ENCODE peak calls at places on chromosome 14, in seven cellular contexts. Q is mesendoderm, Z is heart left ventricle, H is tibial artery, N is Peyer's patch, W is body of pancreas, U is HL-60. C is an unnamed sample.

GRCh38 chr14:32354716-32355115 is 25.6 kb downstream of the AKAP6 start:
- DNase-seq in Q (no peak), Z (peak; percentile 62), H (no peak), N (no peak), W (peak; percentile 34), U (no peak), C (no peak)

GRCh38 chr14:66918527-66918926 is 270.7 kb upstream of the GARIN2 start:
- DNase-seq in Q (peak; percentile 85), Z (no peak), H (no peak), N (no peak), W (no peak), U (no peak), C (no peak)

GRCh38 chr14:87461704-87462103 is 531.3 kb downstream of the GALC start:
- DNase-seq in Q (peak; percentile 11), Z (no peak), H (no peak), N (no peak), W (no peak), U (no peak), C (no peak)

GRCh38 chr14:54724123-54724522 is 157.2 kb downstream of the SAMD4A start:
- DNase-seq in Q (no peak), Z (no peak), H (no peak), N (no peak), W (no peak), U (no peak), C (no peak)

GRCh38 chr14:96349286-96350075 is 13.7 kb downstream of the ATG2B start:
- DNase-seq in Q (peak; percentile 76), Z (no peak), H (no peak), N (no peak), W (no peak), U (no peak), C (no peak)

GRCh38 chr14:65949711-65950516 is 536.3 kb upstream of the CCDC196 start:
- DNase-seq in Q (peak; percentile 20), Z (peak; percentile 66), H (no peak), N (no peak), W (peak; percentile 72), U (no peak), C (no peak)

GRCh38 chr14:70789361-70789760 is 20.0 kb downstream of the MAP3K9 start:
- DNase-seq in Q (no peak), Z (no peak), H (no peak), N (no peak), W (no peak), U (no peak), C (no peak)

GRCh38 chr14:36129181-36129580 is 47.3 kb downstream of the PTCSC3 start:
- DNase-seq in Q (peak; percentile 35), Z (no peak), H (no peak), N (no peak), W (no peak), U (no peak), C (no peak)

GRCh38 chr14:39988939-39989338 is 556.7 kb upstream of the FBXO33 start:
- DNase-seq in Q (peak; percentile 76), Z (no peak), H (no peak), N (no peak), W (no peak), U (no peak), C (peak; percentile 2)

GRCh38 chr14:52069617-52070431 is 965 bp upstream of the NID2 start:
- DNase-seq in Q (peak; percentile 55), Z (no peak), H (peak; percentile 70), N (no peak), W (peak; percentile 32), U (no peak), C (no peak)

GRCh38 chr14:44316647-44317432 is 190.2 kb downstream of the FSCB start:
- DNase-seq in Q (peak; percentile 31), Z (no peak), H (no peak), N (no peak), W (peak; percentile 71), U (peak; percentile 17), C (no peak)

GRCh38 chr14:77708749-77709148 is 846 bp downstream of the SLIRP start:
- DNase-seq in Q (no peak), Z (no peak), H (no peak), N (no peak), W (no peak), U (no peak), C (no peak)

GRCh38 chr14:77707355-77707723 is 484 bp downstream of the ALKBH1 start:
- DNase-seq in Q (peak; percentile 51), Z (no peak), H (no peak), N (peak; percentile 54), W (no peak), U (peak; percentile 18), C (no peak)

GRCh38 chr14:77710364-77710763 is 2.5 kb downstream of the SLIRP start:
- DNase-seq in Q (no peak), Z (no peak), H (no peak), N (no peak), W (no peak), U (no peak), C (no peak)

GRCh38 chr14:77707724-77708408 is at the start of the genes ALKBH1 and SLIRP:
- DNase-seq in Q (peak; percentile 92), Z (peak; percentile 90), H (peak; percentile 91), N (peak; percentile 88), W (peak; percentile 82), U (peak; percentile 41), C (peak; percentile 90)

GRCh38 chr14:77709412-77709811 is 1.5 kb downstream of the SLIRP start:
- DNase-seq in Q (no peak), Z (no peak), H (no peak), N (no peak), W (no peak), U (no peak), C (no peak)
- H3K27ac ChIP-seq in Q (no peak overlapping the region), Z (no peak overlapping the region), H (no peak overlapping the region), N (no peak overlapping the region), W (no peak overlapping the region), U (no peak overlapping the region), C (no peak overlapping the region)

DNA sequence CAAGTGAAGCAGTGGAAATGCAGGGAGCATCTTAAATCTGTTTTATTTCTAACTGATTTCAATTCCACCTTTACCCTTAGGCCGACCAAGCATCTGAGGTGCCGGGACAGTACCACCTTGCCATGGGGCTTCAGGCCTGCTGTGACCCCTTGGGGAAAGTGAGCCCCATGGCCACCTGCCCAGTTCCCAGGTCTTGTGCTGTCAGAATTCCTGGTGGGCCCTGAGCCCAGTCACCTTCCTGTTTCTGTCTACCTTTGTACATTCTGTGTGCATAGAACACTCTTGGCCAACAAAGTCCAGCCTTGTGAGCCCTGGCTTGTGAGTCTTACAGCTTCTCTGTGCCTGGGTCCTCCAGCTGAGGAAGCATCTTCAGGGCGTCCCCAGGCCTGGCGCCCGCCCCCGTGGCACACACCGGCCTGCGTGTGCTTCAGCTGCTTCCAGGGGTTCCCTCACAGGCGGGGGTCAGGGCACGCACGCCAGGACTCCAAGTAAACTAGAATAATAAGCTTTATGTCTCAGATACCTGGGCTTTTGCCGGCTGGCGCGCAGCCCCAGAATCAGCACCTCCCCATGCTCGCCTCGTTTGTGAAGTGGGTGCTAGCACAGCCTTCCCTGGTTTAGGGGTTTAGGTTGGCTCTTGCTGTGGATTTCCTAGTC is 10.3 kb downstream of the ZFYVE21 start:
- DNase-seq in Q (no peak), Z (no peak), H (no peak), N (no peak), W (peak; percentile 51), U (no peak), C (no peak)
- H3K4me3 ChIP-seq in Q (no peak overlapping the region), Z (no peak overlapping the region), H (no peak overlapping the region), N (no peak overlapping the region), W (no peak overlapping the region), U (no peak overlapping the region), C (no peak overlapping the region)

GRCh38 chr14:63650336-63650952 is 8.8 kb upstream of the WDR89 start:
- DNase-seq in Q (no peak), Z (no peak), H (no peak), N (no peak), W (peak; percentile 56), U (no peak), C (peak; percentile 19)
- H3K27ac ChIP-seq in Q (no peak overlapping the region), Z (no peak overlapping the region), H (no peak overlapping the region), N (peak overlapping the region; percentile 42), W (peak overlapping the region; percentile 58), U (no peak overlapping the region), C (peak overlapping the region; percentile 83)

DNA sequence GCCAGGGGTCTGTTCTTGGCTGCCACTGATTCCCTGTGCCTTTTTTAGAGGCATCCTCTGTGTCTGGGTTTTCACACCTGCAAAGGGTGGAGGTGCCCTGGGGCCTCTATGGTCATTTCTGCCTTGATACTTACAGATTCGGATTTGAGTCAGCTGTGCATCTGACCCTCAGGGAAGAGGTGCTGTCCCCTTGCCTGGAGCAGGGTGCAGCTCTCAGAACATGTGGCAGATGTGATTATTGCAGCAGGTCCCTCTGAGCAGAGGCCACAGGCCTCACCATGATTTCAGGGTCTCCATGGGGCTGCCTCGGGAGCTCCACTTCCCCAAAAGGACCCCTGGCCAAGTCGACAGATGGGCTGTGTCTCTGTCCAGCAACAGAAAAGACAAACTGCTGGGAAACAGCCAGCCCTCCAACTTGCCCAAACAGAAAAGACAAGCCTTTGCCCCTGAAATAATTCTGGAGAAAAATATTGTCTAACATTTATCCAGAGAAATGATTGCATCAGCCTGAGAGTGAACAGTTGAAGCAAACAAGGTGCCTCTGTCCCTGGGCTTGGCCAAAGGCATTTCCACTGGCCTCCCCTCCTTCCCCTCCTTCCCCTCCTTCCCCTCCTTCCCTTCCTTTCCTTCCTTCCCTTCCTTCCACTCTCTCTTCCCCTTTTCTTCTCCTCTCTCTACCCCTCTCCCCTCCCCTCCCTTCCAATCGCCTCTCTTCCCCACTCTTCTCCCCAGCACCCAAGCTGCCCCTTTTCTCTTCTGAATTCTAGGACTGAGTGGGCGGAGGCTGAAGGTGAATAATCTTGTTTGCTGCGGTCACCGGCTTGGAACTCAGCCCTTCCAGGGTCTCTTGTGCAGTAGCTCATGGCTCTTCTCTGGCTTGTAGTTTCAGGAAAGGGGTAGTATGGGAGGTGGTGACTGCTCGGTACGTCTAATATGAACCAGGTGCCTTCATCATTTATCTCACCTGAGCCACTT is 676 bp downstream of the SERPINA3 start:
- DNase-seq in Q (no peak), Z (no peak), H (no peak), N (no peak), W (no peak), U (no peak), C (no peak)
- H3K4me3 ChIP-seq in Q (no peak overlapping the region), Z (peak overlapping the region; percentile 20), H (peak overlapping the region; percentile 14), N (no peak overlapping the region), W (no peak overlapping the region), U (no peak overlapping the region), C (no peak overlapping the region)

GRCh38 chr14:100410056-100410565 is 87.0 kb downstream of the SLC25A47 start:
- DNase-seq in Q (peak; percentile 65), Z (no peak), H (no peak), N (no peak), W (no peak), U (no peak), C (no peak)
- H3K27ac ChIP-seq in Q (no peak overlapping the region), Z (no peak overlapping the region), H (no peak overlapping the region), N (no peak overlapping the region), W (no peak overlapping the region), U (no peak overlapping the region), C (no peak overlapping the region)

GRCh38 chr14:23118506-23119361 is at the start of gene CEBPE:
- DNase-seq in Q (no peak), Z (no peak), H (peak; percentile 57), N (no peak), W (no peak), U (peak; percentile 96), C (no peak)

GRCh38 chr14:23121401-23121800 is 2.3 kb upstream of the CEBPE start:
- DNase-seq in Q (peak; percentile 84), Z (no peak), H (peak; percentile 69), N (no peak), W (peak; percentile 54), U (no peak), C (peak; percentile 23)

GRCh38 chr14:23122086-23122485 is 3.0 kb upstream of the CEBPE start:
- DNase-seq in Q (no peak), Z (no peak), H (no peak), N (no peak), W (no peak), U (no peak), C (no peak)

GRCh38 chr14:23119362-23120327 is 590 bp upstream of the CEBPE start:
- DNase-seq in Q (peak; percentile 37), Z (no peak), H (peak; percentile 62), N (no peak), W (no peak), U (peak; percentile 74), C (peak; percentile 39)

GRCh38 chr14:23120405-23121251 is 1.6 kb upstream of the CEBPE start:
- DNase-seq in Q (peak; percentile 94), Z (peak; percentile 94), H (peak; percentile 93), N (peak; percentile 90), W (peak; percentile 93), U (peak; percentile 87), C (peak; percentile 68)
- H3K4me3 ChIP-seq in Q (no peak overlapping the region), Z (peak overlapping the region; percentile 34), H (no peak overlapping the region), N (no peak overlapping the region), W (no peak overlapping the region), U (no peak overlapping the region), C (peak overlapping the region; percentile 40)